ENCODE peak calls at places on chromosomes 12 and 14, in five cellular contexts. G, J, Z, T and X are unnamed samples.

GRCh38 chr14:38862381-38862780 is 240.7 kb downstream of the SEC23A start:
- DNase-seq in T (no peak), G (no peak), Z (no peak), J (no peak), X (no peak)

GRCh38 chr14:72664651-72665050 is 229.2 kb downstream of the DPF3 start:
- DNase-seq in G (no peak), J (no peak), Z (no peak), T (no peak), X (no peak)

GRCh38 chr12:3311027-3311402 is 180.0 kb upstream of the PRMT8 start:
- DNase-seq in Z (no peak), T (no peak), J (no peak), G (no peak), X (peak; percentile 76)

GRCh38 chr12:32183646-32184045 is 77.0 kb downstream of the BICD1 start:
- DNase-seq in J (no peak), Z (no peak), G (no peak), T (no peak), X (no peak)

GRCh38 chr12:46362895-46363581 is 9.5 kb downstream of the SLC38A2 start:
- DNase-seq in Z (no peak), G (no peak), T (no peak), J (no peak), X (no peak)

GRCh38 chr14:92503756-92504491 is 9.7 kb upstream of the RIN3 start:
- DNase-seq in J (no peak), G (no peak), T (no peak), Z (no peak), X (no peak)

GRCh38 chr12:91818236-91819131 is 327.2 kb downstream of the BTG1 start:
- DNase-seq in Z (no peak), J (no peak), T (no peak), G (no peak), X (no peak)

GRCh38 chr14:94015223-94015622 is 10.9 kb upstream of the OTUB2 start:
- DNase-seq in T (no peak), Z (no peak), G (no peak), J (no peak), X (no peak)

GRCh38 chr14:57486767-57487379 is 6.8 kb downstream of the CCDC198 start:
- DNase-seq in Z (peak; percentile 6), T (no peak), G (no peak), J (peak; percentile 9), X (no peak)

GRCh38 chr12:47107446-47107845 is 27.7 kb upstream of the AMIGO2 start:
- DNase-seq in J (no peak), G (no peak), Z (no peak), T (no peak), X (no peak)

GRCh38 chr14:33709286-33709685 is 241.6 kb downstream of the EGLN3 start:
- DNase-seq in Z (no peak), J (no peak), G (no peak), T (no peak), X (no peak)

GRCh38 chr14:73125169-73125588 is 11.1 kb upstream of the PSEN1 start:
- DNase-seq in J (no peak), T (no peak), Z (no peak), G (no peak), X (no peak)

GRCh38 chr14:74579447-74580274 is 32.4 kb downstream of the LTBP2 start:
- DNase-seq in Z (no peak), J (no peak), T (no peak), G (no peak), X (no peak)

GRCh38 chr12:28014196-28014595 is 41.7 kb upstream of the PTHLH start:
- DNase-seq in Z (no peak), J (no peak), G (no peak), T (no peak), X (no peak)

GRCh38 chr12:26580619-26581018 is 252.4 kb downstream of the ITPR2 start:
- DNase-seq in Z (no peak), T (no peak), G (no peak), J (no peak), X (no peak)